ENCODE peak calls at places on chromosomes 3 and 15, in five cellular contexts. F is K562, Q is IMR-90, G is SK-N-SH, N is HepG2. B is an unnamed sample.

GRCh38 chr3:48026098-48026497 is 9.9 kb upstream of the MAP4 start:
- DNase-seq in Q (no peak), N (no peak), F (no peak), G (no peak), B (no peak)

GRCh38 chr3:43185656-43186375 is 79.9 kb upstream of the POMGNT2 start:
- DNase-seq in Q (peak), N (no peak), G (no peak), F (no peak), B (no peak)

GRCh38 chr3:24945575-24945974 is 450.9 kb upstream of the THRB start:
- DNase-seq in Q (no peak), F (no peak), G (no peak), N (no peak), B (no peak)

GRCh38 chr15:56356616-56357015 is 8.6 kb upstream of the TEX9 start:
- DNase-seq in F (no peak), G (no peak), N (no peak), Q (no peak), B (no peak)

GRCh38 chr3:292038-292437 is 95.5 kb downstream of the CHL1 start:
- DNase-seq in Q (no peak), G (peak), F (no peak), N (no peak), B (no peak)

GRCh38 chr3:125767641-125768040 is 172.3 kb upstream of the OSBPL11 start:
- DNase-seq in N (no peak), Q (no peak), F (no peak), G (no peak), B (no peak)

GRCh38 chr3:99952306-99952705 is 134.6 kb downstream of the CMSS1 start:
- DNase-seq in Q (peak), F (no peak), N (no peak), G (no peak), B (no peak)

GRCh38 chr15:58487724-58488120 is 55.9 kb downstream of the LIPC start:
- DNase-seq in F (no peak), N (no peak), Q (no peak), G (no peak), B (no peak)

GRCh38 chr3:16482770-16483531 is 30.5 kb downstream of the RFTN1 start:
- DNase-seq in G (no peak), N (no peak), Q (peak), F (no peak), B (no peak)

GRCh38 chr3:43146599-43146998 is 40.7 kb upstream of the POMGNT2 start:
- DNase-seq in G (no peak), F (no peak), Q (no peak), N (no peak), B (no peak)

GRCh38 chr3:101840066-101840465 is 9.2 kb upstream of the NFKBIZ start:
- DNase-seq in Q (no peak), G (no peak), N (no peak), F (no peak), B (no peak)

GRCh38 chr3:101845405-101845804 is 3.9 kb upstream of the NFKBIZ start:
- DNase-seq in Q (no peak), F (no peak), N (no peak), G (no peak), B (no peak)

GRCh38 chr3:101846709-101847108 is 2.6 kb upstream of the NFKBIZ start:
- DNase-seq in G (no peak), N (no peak), F (no peak), Q (no peak), B (no peak)

GRCh38 chr3:101842245-101842934 is 6.9 kb upstream of the NFKBIZ start:
- DNase-seq in Q (no peak), F (no peak), N (no peak), G (no peak), B (no peak)

GRCh38 chr3:101842935-101843330 is 6.4 kb upstream of the NFKBIZ start:
- DNase-seq in G (no peak), Q (no peak), F (no peak), N (no peak), B (no peak)
- TF ChIP-seq MXI1 in G (no peak), Q (no peak), F (no peak), N (no peak), B (no peak)

DNA sequence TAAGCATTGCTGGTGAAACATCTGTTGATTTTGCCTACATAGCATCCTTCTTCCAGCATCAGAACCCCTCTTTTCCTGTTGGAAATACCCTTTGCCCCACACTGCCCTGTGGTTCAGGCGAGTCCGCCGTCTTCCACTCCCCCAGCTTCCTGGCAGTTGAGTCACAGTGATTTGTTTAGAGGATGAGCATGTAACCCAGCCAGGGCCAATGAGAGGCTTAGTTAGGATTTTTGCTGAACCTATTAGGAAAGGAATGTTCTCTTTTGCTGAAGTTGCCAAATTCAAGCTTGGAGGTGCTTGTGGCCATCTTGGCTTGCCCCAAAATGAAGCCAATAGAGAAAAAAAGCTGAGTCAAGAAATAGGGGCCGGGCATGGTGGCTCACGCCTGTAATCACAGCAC is 19.0 kb upstream of the MEX3B start:
- DNase-seq in G (no peak), N (no peak), Q (peak), F (no peak), B (no peak)
- TF ChIP-seq MXI1 in G (no peak), N (no peak), Q (no peak), F (no peak), B (no peak)

GRCh38 chr3:72171946-72172345 is 387.0 kb upstream of the PROK2 start:
- DNase-seq in G (no peak), N (no peak), F (no peak), Q (no peak), B (no peak)
- TF ChIP-seq MXI1 in G (no peak), N (no peak), F (no peak), Q (no peak), B (no peak)

DNA sequence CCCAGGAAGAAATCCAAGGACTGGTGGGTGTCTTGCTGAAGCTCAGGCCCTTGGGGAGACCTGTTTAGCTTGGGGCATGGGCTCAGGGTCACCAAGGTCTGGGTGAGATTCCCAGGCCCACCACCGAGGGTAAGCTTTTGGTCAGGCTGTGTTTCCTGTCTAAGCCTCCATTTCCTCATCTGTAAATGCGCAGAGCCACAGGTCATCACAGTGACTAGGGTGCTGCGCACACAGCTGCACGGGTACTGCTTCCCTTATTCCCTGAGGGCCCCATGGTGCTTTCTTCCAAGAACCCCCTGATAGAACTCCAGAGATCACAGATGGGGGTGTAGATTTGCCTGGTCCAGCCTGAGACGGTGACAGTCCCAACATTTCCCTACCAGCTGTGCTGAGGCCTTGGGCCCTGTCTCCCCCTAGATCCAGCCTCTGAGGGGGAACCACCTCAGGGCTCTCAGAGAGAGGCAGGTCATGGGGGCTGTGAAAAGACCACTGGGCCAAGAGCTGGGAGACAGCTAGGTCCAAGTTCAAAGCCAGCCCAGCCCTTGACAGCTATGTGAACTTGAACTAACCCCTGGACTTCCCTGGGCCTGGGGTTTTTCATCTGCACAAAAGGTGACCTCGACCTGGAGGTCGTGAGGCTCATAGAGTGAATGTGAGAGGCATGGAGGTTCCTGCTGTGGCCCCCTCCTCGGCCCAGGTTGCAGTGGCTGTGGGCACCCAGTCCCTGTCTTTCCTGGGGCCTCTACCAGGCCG is 60.7 kb downstream of the SEMA3G start:
- DNase-seq in Q (no peak), G (no peak), N (no peak), F (no peak), B (no peak)
- TF ChIP-seq MXI1 in Q (no peak), G (no peak), N (no peak), F (no peak), B (no peak)